ENCODE peak calls at places on chromosomes 11 and 22, in nine cellular contexts. Z is stimulated activated effector memory CD8-positive, alpha-beta T cell treated with anti-CD3 and anti-CD28 coated beads, Interleukin-12 subunit alpha, Interleukin-12 subunit beta, amount 100 ng/mL, for 72 hours; X is NT2/D1; P is CD8-positive, alpha-beta memory T cell; S is GM23248; C is activated CD8-positive, alpha-beta memory T cell treated with anti-CD3 and anti-CD28 coated beads, Interleukin-2, amount 50 U/mL, for 48 hours; G is RWPE2; U is adipocyte; D is mucosa of gallbladder. N is an unnamed sample.

GRCh38 chr11:123194308-123195181 is 503 bp downstream of the CLMP start:
- DNase-seq in U (peak), C (no peak), P (no peak), X (no peak), D (no peak), S (peak), Z (no peak), G (no peak), N (no peak)

GRCh38 chr11:2899080-2899783 is 13.7 kb upstream of the CDKN1C start:
- DNase-seq in P (no peak), U (no peak), G (no peak), D (no peak), C (no peak), X (no peak), Z (no peak), S (no peak), N (no peak)

GRCh38 chr11:113876798-113877672 is 1.7 kb upstream of the USP28 start:
- DNase-seq in C (no peak), D (no peak), S (no peak), X (no peak), Z (no peak), G (no peak), P (no peak), U (no peak), N (no peak)

GRCh38 chr22:39662677-39663034 is 92.1 kb downstream of the CACNA1I start:
- DNase-seq in P (no peak), S (no peak), C (no peak), X (no peak), Z (no peak), D (no peak), G (no peak), U (no peak), N (no peak)

GRCh38 chr11:128458316-128458715 is 129.0 kb downstream of the ETS1 start:
- DNase-seq in S (peak), G (no peak), Z (no peak), C (no peak), P (no peak), D (no peak), U (peak), X (no peak), N (no peak)

GRCh38 chr22:26707581-26707980 is 50.2 kb downstream of the MIAT start:
- DNase-seq in S (no peak), X (no peak), C (no peak), Z (no peak), P (no peak), U (no peak), D (no peak), G (no peak), N (no peak)

GRCh38 chr11:61797263-61797944 is 4.7 kb downstream of the FEN1 start:
- DNase-seq in G (no peak), X (peak), U (peak), Z (peak), S (peak), C (no peak), P (peak), D (peak), N (peak)

GRCh38 chr11:98940913-98941312 is 79.8 kb upstream of the CNTN5 start:
- DNase-seq in C (no peak), Z (no peak), U (no peak), S (no peak), G (peak), D (no peak), X (no peak), P (no peak), N (no peak)

GRCh38 chr22:23386822-23387580 is 193.1 kb downstream of the IGLL1 start:
- DNase-seq in U (no peak), G (peak), C (no peak), P (no peak), Z (no peak), S (no peak), X (no peak), D (no peak), N (no peak)

GRCh38 chr11:71089571-71089970 is 162.8 kb downstream of the SHANK2 start:
- DNase-seq in D (no peak), P (no peak), X (no peak), Z (no peak), G (no peak), C (no peak), S (no peak), U (no peak), N (no peak)

GRCh38 chr22:32661296-32661695 is 140.2 kb upstream of the TIMP3 start:
- DNase-seq in D (peak), P (no peak), S (peak), Z (no peak), X (no peak), C (no peak), G (no peak), U (peak), N (no peak)

GRCh38 chr11:110481523-110481922 is 51.8 kb downstream of the FDX1 start:
- DNase-seq in G (no peak), X (no peak), D (no peak), Z (no peak), P (no peak), U (no peak), C (no peak), S (no peak), N (no peak)

GRCh38 chr11:36376888-36377758 is 81.0 kb downstream of the PRR5L start:
- DNase-seq in C (peak), X (peak), S (peak), D (peak), U (peak), P (peak), Z (peak), G (no peak), N (peak)

GRCh38 chr11:70226967-70227366 is 23.9 kb downstream of the FADD start:
- DNase-seq in U (no peak), G (no peak), X (no peak), C (no peak), S (peak), D (no peak), P (no peak), Z (no peak), N (no peak)

GRCh38 chr11:10450451-10451398 is 4.3 kb upstream of the AMPD3 start:
- DNase-seq in C (peak), X (no peak), P (peak), D (peak), S (peak), Z (peak), U (no peak), G (no peak), N (peak)

GRCh38 chr22:32080904-32081303 is 37.8 kb downstream of the SLC5A1 start:
- DNase-seq in D (peak), U (peak), X (peak), C (no peak), P (no peak), G (no peak), Z (no peak), S (peak), N (no peak)

GRCh38 chr22:43376765-43377485 is 33.8 kb upstream of the SCUBE1 start:
- DNase-seq in U (no peak), X (no peak), S (no peak), C (peak), D (no peak), G (no peak), P (peak), Z (peak), N (no peak)

GRCh38 chr11:30501744-30502143 is 84.4 kb downstream of the MPPED2 start:
- DNase-seq in P (no peak), S (no peak), D (no peak), C (no peak), X (no peak), Z (no peak), G (no peak), U (no peak), N (no peak)

GRCh38 chr11:116119158-116119557 is 614.9 kb upstream of the CADM1 start:
- DNase-seq in S (no peak), X (no peak), G (no peak), D (no peak), C (no peak), Z (no peak), P (no peak), U (no peak), N (no peak)

GRCh38 chr11:95993438-95994339 is 69.8 kb upstream of the MTMR2 start:
- DNase-seq in C (no peak), X (no peak), U (no peak), D (no peak), Z (no peak), G (no peak), S (no peak), P (no peak), N (no peak)

GRCh38 chr11:92128026-92128425 is 96.6 kb upstream of the FAT3 start:
- DNase-seq in S (no peak), G (no peak), Z (no peak), D (no peak), P (no peak), C (no peak), U (no peak), X (no peak), N (no peak)

GRCh38 chr11:86489442-86489841 is 114.8 kb downstream of the CCDC81 start:
- DNase-seq in G (no peak), D (no peak), C (no peak), P (no peak), S (no peak), X (no peak), U (no peak), Z (no peak), N (no peak)

GRCh38 chr11:101476186-101476585 is 107.6 kb downstream of the TRPC6 start:
- DNase-seq in U (no peak), G (no peak), P (no peak), Z (no peak), X (no peak), C (no peak), S (no peak), D (no peak), N (no peak)

GRCh38 chr22:44214764-44215163 is 34.0 kb downstream of the PARVG start:
- DNase-seq in Z (no peak), S (no peak), C (no peak), D (no peak), G (no peak), U (no peak), P (no peak), X (no peak), N (no peak)

GRCh38 chr11:13358871-13359270 is 81.3 kb downstream of the BMAL1 start:
- DNase-seq in D (no peak), X (no peak), S (peak), C (no peak), U (no peak), Z (no peak), P (no peak), G (no peak), N (no peak)

GRCh38 chr11:129115652-129116585 is 76.2 kb downstream of the ARHGAP32 start:
- DNase-seq in Z (no peak), U (peak), C (no peak), X (no peak), G (no peak), P (no peak), S (peak), D (no peak), N (no peak)

GRCh38 chr22:29216873-29217666 is 11.4 kb downstream of the EMID1 start:
- DNase-seq in G (peak), Z (no peak), U (peak), D (no peak), S (peak), P (no peak), X (no peak), C (no peak), N (no peak)

GRCh38 chr22:31241936-31242335 is 29.8 kb downstream of the LIMK2 start:
- DNase-seq in S (peak), G (no peak), X (no peak), C (no peak), P (no peak), U (peak), Z (no peak), D (no peak), N (no peak)

GRCh38 chr11:99423435-99423983 is 402.8 kb downstream of the CNTN5 start:
- DNase-seq in G (no peak), C (no peak), S (no peak), X (peak), U (no peak), D (no peak), Z (no peak), P (no peak), N (no peak)

GRCh38 chr11:3840289-3840869 is 380 bp downstream of the RHOG start:
- DNase-seq in U (no peak), D (no peak), X (no peak), Z (no peak), C (peak), S (peak), G (no peak), P (peak), N (peak)

GRCh38 chr11:127006311-127006710 is 5.7 kb upstream of the KIRREL3 start:
- DNase-seq in D (no peak), U (peak), P (no peak), X (no peak), S (peak), G (no peak), C (no peak), Z (no peak), N (no peak)

GRCh38 chr11:117201906-117202305 is 2.7 kb downstream of the TAGLN start:
- DNase-seq in G (no peak), C (no peak), X (no peak), U (no peak), S (peak), P (no peak), Z (no peak), D (no peak), N (no peak)

GRCh38 chr22:37184380-37184755 is 3.7 kb downstream of the C1QTNF6 start:
- DNase-seq in X (no peak), G (peak), Z (no peak), S (no peak), C (no peak), P (no peak), D (no peak), U (no peak), N (no peak)

GRCh38 chr11:74877132-74877531 is 71.8 kb downstream of the XRRA1 start:
- DNase-seq in D (no peak), G (no peak), Z (no peak), S (peak), U (peak), P (no peak), C (no peak), X (peak), N (no peak)

GRCh38 chr11:7544021-7544420 is 30.2 kb downstream of the PPFIBP2 start:
- DNase-seq in G (no peak), Z (no peak), S (no peak), X (no peak), C (no peak), P (no peak), U (no peak), D (no peak), N (no peak)

GRCh38 chr22:46845281-46846153 is 83.1 kb downstream of the TBC1D22A start:
- DNase-seq in S (peak), P (no peak), G (no peak), U (peak), X (no peak), C (no peak), Z (no peak), D (no peak), N (no peak)

N was measured in activated B cell treated with CpG ODN at 0.5 μM for 24 hours.